ENCODE peak calls at places on chromosomes 2 and 18, in six cellular contexts. X, L, W, Q, V and D are unnamed samples.

GRCh38 chr18:44802508-44802907 is 121.8 kb downstream of the SETBP1 start:
- DNase-seq in X (no peak), Q (no peak), V (no peak), W (no peak), L (no peak), D (no peak)

GRCh38 chr2:157267476-157267875 is 10.0 kb downstream of the GALNT5 start:
- DNase-seq in L (no peak), W (no peak), V (no peak), Q (no peak), X (no peak), D (no peak)

GRCh38 chr2:27377618-27378095 is 2.9 kb downstream of the ZNF513 start:
- DNase-seq in X (no peak), Q (no peak), L (no peak), W (no peak), V (no peak), D (peak)

GRCh38 chr2:25514043-25514627 is 159.2 kb downstream of the DTNB start:
- DNase-seq in V (no peak), L (no peak), W (peak), Q (no peak), X (no peak), D (no peak)

GRCh38 chr2:238551091-238551490 is 124.4 kb downstream of the ASB1 start:
- DNase-seq in Q (no peak), V (no peak), W (no peak), X (no peak), L (no peak), D (no peak)

GRCh38 chr2:152618188-152618564 is 99.1 kb downstream of the PRPF40A start:
- DNase-seq in X (no peak), Q (no peak), V (no peak), W (no peak), L (no peak), D (no peak)

GRCh38 chr2:109381327-109381820 is 232.4 kb downstream of the SEPTIN10 start:
- DNase-seq in V (no peak), W (no peak), L (no peak), Q (no peak), X (no peak), D (peak)

GRCh38 chr2:163800889-163801498 is 65.2 kb upstream of the FIGN start:
- DNase-seq in Q (no peak), L (peak), X (no peak), V (peak), W (no peak), D (no peak)

GRCh38 chr18:61922435-61922834 is 29.6 kb upstream of the RNF152 start:
- DNase-seq in L (no peak), Q (no peak), X (no peak), W (no peak), V (no peak), D (no peak)

GRCh38 chr2:230209422-230210051 is 10.2 kb downstream of the SP110 start:
- DNase-seq in V (no peak), X (no peak), W (no peak), L (no peak), Q (no peak), D (no peak)

GRCh38 chr2:241469746-241470145 is 38.6 kb downstream of the STK25 start:
- DNase-seq in V (no peak), X (no peak), L (no peak), Q (no peak), W (no peak), D (no peak)

GRCh38 chr2:216116418-216116817 is 7.3 kb downstream of the XRCC5 start:
- DNase-seq in Q (no peak), V (peak), X (no peak), W (no peak), L (no peak), D (no peak)

GRCh38 chr2:239294571-239295054 is 106.2 kb downstream of the HDAC4 start:
- DNase-seq in W (no peak), X (peak), V (no peak), L (no peak), Q (no peak), D (no peak)

GRCh38 chr2:172597191-172597842 is 41.4 kb downstream of the PDK1 start:
- DNase-seq in V (no peak), Q (no peak), X (no peak), L (no peak), W (no peak), D (no peak)

GRCh38 chr2:79116997-79117928 is 3.0 kb upstream of the REG1A start:
- DNase-seq in X (no peak), Q (no peak), L (no peak), W (no peak), V (no peak), D (no peak)

GRCh38 chr2:137093116-137093515 is 327.8 kb downstream of the THSD7B start:
- DNase-seq in Q (no peak), V (no peak), L (no peak), X (no peak), W (no peak), D (no peak)

GRCh38 chr2:196279496-196279895 is 108.1 kb upstream of the STK17B start:
- DNase-seq in X (no peak), L (no peak), Q (no peak), W (no peak), V (no peak), D (no peak)

GRCh38 chr2:181123798-181124217 is 143.4 kb downstream of the UBE2E3 start:
- DNase-seq in X (no peak), L (no peak), V (no peak), W (peak), Q (no peak), D (no peak)

GRCh38 chr2:117918608-117919007 is 95.3 kb downstream of the CCDC93 start:
- DNase-seq in V (no peak), W (no peak), Q (no peak), L (no peak), X (no peak), D (no peak)

GRCh38 chr2:5365871-5366461 is 326.2 kb upstream of the SOX11 start:
- DNase-seq in L (no peak), Q (no peak), V (peak), X (no peak), W (peak), D (peak)

GRCh38 chr2:102397167-102397566 is 25.8 kb upstream of the IL18RAP start:
- DNase-seq in Q (no peak), W (no peak), L (no peak), X (no peak), V (no peak), D (no peak)

GRCh38 chr2:62471816-62472215 is 34.2 kb downstream of the TMEM17 start:
- DNase-seq in W (no peak), X (no peak), V (no peak), Q (no peak), L (no peak), D (no peak)

GRCh38 chr2:216051350-216051749 is 30.3 kb downstream of the PECR start:
- DNase-seq in W (no peak), Q (no peak), V (no peak), X (no peak), L (no peak), D (no peak)

GRCh38 chr2:220077488-220077887 is 450.1 kb downstream of the SLC4A3 start:
- DNase-seq in L (peak), V (no peak), X (no peak), W (no peak), Q (no peak), D (no peak)

GRCh38 chr2:62197017-62197586 is 1.2 kb downstream of the B3GNT2 start:
- DNase-seq in W (peak), V (peak), L (no peak), X (no peak), Q (no peak), D (no peak)

GRCh38 chr2:112010751-112011150 is 44.3 kb upstream of the TMEM87B start:
- DNase-seq in W (no peak), Q (no peak), X (no peak), V (no peak), L (no peak), D (no peak)

GRCh38 chr2:196598846-196599245 is 40.7 kb upstream of the CCDC150 start:
- DNase-seq in X (no peak), L (no peak), Q (no peak), W (no peak), V (no peak), D (no peak)

GRCh38 chr2:42905341-42906114 is 113.1 kb upstream of the HAAO start:
- DNase-seq in W (no peak), V (no peak), L (no peak), X (no peak), Q (no peak), D (no peak)

GRCh38 chr2:179809606-179810005 is 51.8 kb downstream of the ZNF385B start:
- DNase-seq in L (no peak), X (no peak), W (no peak), V (no peak), Q (no peak), D (no peak)

GRCh38 chr18:80191264-80191663 is 56.0 kb downstream of the PARD6G start:
- DNase-seq in L (no peak), W (peak), V (no peak), Q (no peak), X (no peak), D (no peak)

GRCh38 chr2:197889041-197889440 is 84.6 kb downstream of the PLCL1 start:
- DNase-seq in Q (no peak), L (no peak), X (no peak), V (no peak), W (peak), D (no peak)

GRCh38 chr2:157415632-157416101 is 28.2 kb downstream of the CYTIP start:
- DNase-seq in L (no peak), W (no peak), V (no peak), X (no peak), Q (no peak), D (no peak)

GRCh38 chr18:61657066-61657732 is 235.6 kb downstream of the RNF152 start:
- DNase-seq in L (no peak), W (no peak), X (no peak), Q (no peak), V (no peak), D (no peak)

GRCh38 chr2:150339951-150340350 is 147.5 kb downstream of the RND3 start:
- DNase-seq in W (no peak), X (no peak), L (no peak), V (no peak), Q (no peak), D (no peak)

GRCh38 chr2:9087151-9087681 is 83.7 kb upstream of the MBOAT2 start:
- DNase-seq in Q (no peak), V (no peak), L (no peak), W (no peak), X (no peak), D (no peak)

GRCh38 chr2:221051162-221051561 is 520.9 kb downstream of the EPHA4 start:
- DNase-seq in X (no peak), V (no peak), Q (no peak), L (no peak), W (no peak), D (no peak)

GRCh38 chr2:47232738-47233415 is 77.8 kb upstream of the STPG4 start:
- DNase-seq in L (no peak), V (no peak), Q (no peak), X (no peak), W (no peak), D (no peak)

GRCh38 chr18:35172009-35172408 is 68.8 kb upstream of the ZNF397 start:
- DNase-seq in Q (no peak), W (no peak), V (no peak), X (no peak), L (no peak), D (no peak)
- TF ChIP-seq CTCF in Q (no peak), W (no peak), V (no peak), X (no peak), L (no peak), D (no peak)

DNA sequence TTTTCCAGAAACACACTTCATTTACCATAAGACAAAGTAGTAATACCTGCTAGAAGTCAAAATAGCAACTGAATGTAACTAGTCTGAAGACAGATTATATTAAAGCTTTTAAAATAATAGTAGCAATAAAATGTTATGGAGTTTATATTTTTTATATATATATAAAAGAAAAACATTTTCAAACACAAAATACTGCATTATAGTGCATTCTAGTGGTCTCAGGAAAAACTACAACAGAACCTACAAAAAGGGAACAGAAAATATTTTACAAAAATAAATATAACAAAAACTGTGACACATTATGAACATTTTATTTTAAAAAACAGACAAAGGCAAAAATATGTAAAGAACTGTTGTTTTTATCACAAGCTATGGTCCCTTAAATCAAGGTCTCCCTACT is 48.0 kb downstream of the STRN start:
- DNase-seq in Q (no peak), X (no peak), V (no peak), L (no peak), W (no peak), D (no peak)
- TF ChIP-seq CTCF in Q (peak), X (peak), V (peak), L (no peak), W (no peak), D (peak)

DNA sequence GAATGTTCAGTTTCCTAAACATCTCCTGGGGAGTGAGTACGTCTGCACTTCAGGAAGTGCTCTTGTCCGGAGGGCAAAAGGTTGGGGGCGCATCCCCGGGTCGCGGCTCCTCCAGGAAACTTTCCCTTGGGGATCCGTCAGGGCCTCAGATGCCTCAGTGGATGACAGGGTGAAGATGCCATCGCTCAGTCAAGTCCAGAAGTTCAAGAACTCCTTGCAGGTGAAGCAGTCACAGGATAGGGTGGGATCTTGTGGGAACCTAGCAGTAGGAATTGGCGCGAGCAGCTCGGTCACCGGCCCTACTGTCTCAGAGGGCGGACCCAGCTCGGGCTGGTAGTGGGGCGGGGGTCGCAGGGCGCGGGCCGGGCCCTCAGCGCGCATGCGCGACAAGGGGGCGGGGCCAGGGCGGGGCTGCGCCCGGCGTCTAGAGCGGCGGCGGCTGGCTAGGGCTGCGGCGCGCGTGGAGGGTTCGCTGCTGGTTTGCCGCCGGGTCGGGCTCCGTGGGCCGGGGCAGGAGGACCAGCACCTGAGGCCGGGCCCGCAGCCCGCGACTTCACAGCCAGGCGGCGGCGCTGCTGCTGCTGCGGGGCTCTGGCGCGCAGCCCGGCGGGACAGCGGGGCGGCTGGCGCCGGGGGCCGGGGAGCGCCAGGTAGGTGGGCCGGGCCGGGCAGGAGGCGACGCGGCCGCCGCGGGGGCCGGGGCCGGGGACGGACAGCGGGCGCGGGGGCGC is at the start of gene INPP4A:
- DNase-seq in Q (peak), X (no peak), W (peak), V (peak), L (no peak), D (peak)
- TF ChIP-seq CTCF in Q (no peak), X (peak), W (peak), V (no peak), L (no peak), D (no peak)

GRCh38 chr2:235594041-235594440 is 100.2 kb downstream of the AGAP1 start:
- DNase-seq in W (peak), Q (peak), L (peak), V (no peak), X (no peak), D (no peak)

GRCh38 chr2:235592430-235592829 is 98.6 kb downstream of the AGAP1 start:
- DNase-seq in W (no peak), Q (no peak), L (no peak), X (no peak), V (no peak), D (no peak)

GRCh38 chr2:235591231-235591730 is 97.4 kb downstream of the AGAP1 start:
- DNase-seq in W (no peak), V (no peak), L (no peak), Q (no peak), X (no peak), D (no peak)

GRCh38 chr2:235594964-235595363 is 101.1 kb downstream of the AGAP1 start:
- DNase-seq in W (no peak), V (no peak), L (no peak), X (no peak), Q (no peak), D (no peak)

DNA sequence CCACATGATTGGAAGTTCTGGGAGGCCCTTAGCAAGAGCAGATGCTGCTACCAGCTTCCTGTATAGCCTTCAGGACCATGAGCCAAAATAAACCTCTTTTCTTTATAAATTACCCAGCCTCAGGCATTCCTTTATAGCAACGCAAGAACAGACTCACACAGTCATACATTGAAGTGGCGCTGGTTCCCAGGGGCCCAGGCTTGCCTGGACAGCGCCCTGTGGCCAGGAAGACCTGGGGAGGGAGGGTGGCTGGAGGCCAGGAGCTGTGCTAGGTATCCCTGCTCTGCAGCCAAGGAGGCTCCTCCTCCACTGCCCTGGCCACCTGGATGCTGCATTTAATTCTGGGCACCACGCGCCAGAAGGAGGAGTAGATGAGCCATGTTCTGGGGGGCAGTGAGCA is 98.1 kb downstream of the AGAP1 start:
- DNase-seq in X (peak), V (no peak), W (no peak), L (no peak), Q (no peak), D (no peak)
- TF ChIP-seq CTCF in X (no peak), V (no peak), W (no peak), L (no peak), Q (no peak), D (no peak)

GRCh38 chr2:158463496-158464095 is 6.8 kb downstream of the PKP4 start:
- DNase-seq in Q (no peak), V (peak), W (no peak), X (no peak), L (no peak), D (no peak)

GRCh38 chr2:158459161-158460003 is 2.6 kb downstream of the PKP4 start:
- DNase-seq in W (no peak), Q (no peak), X (no peak), V (no peak), L (no peak), D (no peak)

GRCh38 chr2:158457826-158458616 is 1.3 kb downstream of the PKP4 start:
- DNase-seq in Q (no peak), L (no peak), V (peak), X (peak), W (peak), D (peak)

GRCh38 chr2:158458617-158458920 is 1.8 kb downstream of the PKP4 start:
- DNase-seq in V (no peak), W (no peak), X (no peak), Q (no peak), L (no peak), D (no peak)

DNA sequence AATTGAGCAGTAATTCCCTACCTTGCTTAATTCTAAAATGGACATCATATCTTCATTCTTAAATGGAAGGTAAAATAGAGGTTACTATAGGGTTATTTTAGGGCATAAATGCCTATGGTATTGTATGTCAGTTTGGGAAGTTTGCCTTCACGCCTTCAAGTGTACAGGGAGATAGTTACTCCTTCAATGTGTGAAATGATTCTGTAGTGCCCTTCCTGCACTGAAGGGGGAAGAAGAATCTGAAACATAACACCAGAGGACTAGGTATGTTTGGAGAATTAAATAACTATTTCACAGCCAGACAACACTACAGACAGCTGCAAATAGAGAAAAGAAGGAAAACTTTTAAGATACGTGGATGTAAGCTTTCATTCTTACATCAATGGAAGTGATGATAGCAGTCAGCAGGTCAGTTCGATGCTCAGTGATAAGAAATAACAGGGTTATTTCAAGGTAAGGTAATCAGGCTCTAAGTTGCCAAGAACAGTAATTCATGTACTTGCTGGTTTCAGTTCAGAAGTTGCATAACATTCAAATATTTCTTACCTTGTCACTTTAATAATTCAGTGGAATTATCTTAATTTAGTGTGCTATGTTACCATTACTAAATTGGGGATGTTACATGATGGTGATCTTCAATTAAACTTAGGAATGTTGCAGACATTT is 4.0 kb downstream of the PKP4 start:
- DNase-seq in Q (no peak), V (no peak), L (no peak), W (no peak), X (no peak), D (no peak)
- TF ChIP-seq CTCF in Q (no peak), V (peak), L (peak), W (no peak), X (peak), D (no peak)

DNA sequence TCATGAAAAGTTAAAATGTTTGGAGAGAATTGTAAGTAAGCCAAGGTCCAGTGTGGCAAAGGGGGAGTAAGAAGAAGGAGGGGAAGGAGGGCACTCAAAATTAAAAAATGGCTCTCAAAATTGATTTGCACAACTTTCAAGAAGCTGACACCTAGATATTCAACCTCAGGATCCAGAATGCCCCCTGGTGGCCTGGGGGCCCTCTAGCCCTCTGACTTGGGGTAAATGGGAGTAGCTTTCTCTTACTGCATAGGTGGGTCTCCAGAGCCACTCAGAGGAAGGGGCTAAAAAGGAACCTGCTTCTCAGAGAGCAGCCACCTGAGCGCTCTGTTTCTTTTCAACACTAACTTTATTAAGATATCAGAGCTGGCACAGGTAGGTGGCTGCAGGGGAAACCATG is 968.5 kb downstream of the BCL11A start:
- DNase-seq in L (no peak), V (peak), W (no peak), Q (no peak), X (no peak), D (no peak)
- TF ChIP-seq CTCF in L (no peak), V (peak), W (no peak), Q (peak), X (no peak), D (no peak)

GRCh38 chr18:50586710-50587109 is 26.8 kb downstream of the MAPK4 start:
- DNase-seq in L (no peak), V (no peak), Q (no peak), X (no peak), W (no peak), D (no peak)
- TF ChIP-seq CTCF in L (no peak), V (peak), Q (peak), X (peak), W (no peak), D (no peak)